ENCODE peak calls at places on chromosomes 1 and 21, in eight cellular contexts. C is upper lobe of left lung, J is tibial nerve, L is A549, N is transverse colon, V is sigmoid colon, D is suprapubic skin, S is H1. T is an unnamed sample.

GRCh38 chr21:44450999-44451398 is 4.3 kb upstream of the LRRC3 start:
- DNase-seq in C (no peak), J (no peak), L (no peak), N (no peak), V (no peak), D (peak; percentile 76), S (no peak), T (no peak)

GRCh38 chr21:17391811-17392340 is 121.0 kb upstream of the CXADR start:
- DNase-seq in C (no peak), J (no peak), L (no peak), N (no peak), V (no peak), D (no peak), S (no peak), T (no peak)

GRCh38 chr1:232788235-232788872 is 16.9 kb upstream of the MAP10 start:
- DNase-seq in C (no peak), J (no peak), L (no peak), N (no peak), V (no peak), D (no peak), S (no peak), T (no peak)

GRCh38 chr1:11286735-11287410 is 13.9 kb downstream of the UBIAD1 start:
- DNase-seq in C (no peak), J (no peak), L (no peak), N (no peak), V (no peak), D (no peak), S (peak; percentile 53), T (no peak)

GRCh38 chr1:148310807-148311206 is 158.7 kb upstream of the NBPF11 start:
- DNase-seq in C (no peak), J (no peak), L (no peak), N (no peak), V (no peak), D (no peak), S (no peak), T (no peak)

GRCh38 chr1:45306319-45306718 is 20.4 kb upstream of the HPDL start:
- DNase-seq in C (no peak), J (no peak), L (no peak), N (no peak), V (no peak), D (no peak), S (peak; percentile 44), T (no peak)

GRCh38 chr1:205376739-205377138 is 20.0 kb upstream of the KLHDC8A start:
- DNase-seq in C (no peak), J (no peak), L (no peak), N (no peak), V (no peak), D (no peak), S (peak; percentile 41), T (no peak)

GRCh38 chr1:151613275-151613867 is 1.5 kb downstream of the SNX27 start:
- DNase-seq in C (no peak), J (no peak), L (no peak), N (no peak), V (peak; percentile 68), D (no peak), S (peak; percentile 53), T (no peak)

GRCh38 chr1:42747125-42747524 is 7.1 kb upstream of the CLDN19 start:
- DNase-seq in C (no peak), J (peak; percentile 19), L (peak; percentile 10), N (peak; percentile 54), V (no peak), D (peak; percentile 79), S (peak; percentile 86), T (peak; percentile 44)

GRCh38 chr21:45147473-45148315 is 73.3 kb downstream of the ADARB1 start:
- DNase-seq in C (no peak), J (no peak), L (no peak), N (no peak), V (peak; percentile 50), D (peak; percentile 59), S (no peak), T (no peak)

GRCh38 chr1:35707253-35708178 is 11.2 kb downstream of the C1orf216 start:
- DNase-seq in C (no peak), J (no peak), L (no peak), N (peak; percentile 35), V (no peak), D (no peak), S (peak; percentile 79), T (no peak)

GRCh38 chr1:227518876-227519275 is 44.5 kb upstream of the ZNF678 start:
- DNase-seq in C (no peak), J (no peak), L (no peak), N (no peak), V (no peak), D (no peak), S (no peak), T (no peak)

GRCh38 chr1:13860023-13860422 is 160.0 kb downstream of the PRDM2 start:
- DNase-seq in C (no peak), J (no peak), L (no peak), N (peak; percentile 28), V (no peak), D (no peak), S (no peak), T (no peak)

GRCh38 chr1:176605151-176605550 is 142.2 kb downstream of the PAPPA2 start:
- DNase-seq in C (no peak), J (no peak), L (no peak), N (no peak), V (no peak), D (no peak), S (no peak), T (no peak)

GRCh38 chr1:85911742-85912141 is 203.5 kb upstream of the ZNHIT6 start:
- DNase-seq in C (no peak), J (no peak), L (no peak), N (no peak), V (no peak), D (no peak), S (no peak), T (no peak)

GRCh38 chr1:219329606-219330005 is 155.9 kb downstream of the LYPLAL1 start:
- DNase-seq in C (no peak), J (no peak), L (no peak), N (no peak), V (no peak), D (no peak), S (no peak), T (no peak)

GRCh38 chr1:228317891-228318810 is 88.5 kb downstream of the TRIM11 start:
- DNase-seq in C (peak; percentile 15), J (peak; percentile 8), L (no peak), N (no peak), V (no peak), D (peak; percentile 75), S (no peak), T (peak; percentile 16)

GRCh38 chr1:223326776-223327175 is 37.2 kb downstream of the SUSD4 start:
- DNase-seq in C (no peak), J (no peak), L (no peak), N (no peak), V (no peak), D (no peak), S (no peak), T (no peak)

GRCh38 chr21:29300547-29301138 is 1.9 kb downstream of the BACH1 start:
- DNase-seq in C (no peak), J (no peak), L (no peak), N (no peak), V (no peak), D (no peak), S (no peak), T (no peak)

GRCh38 chr1:11053758-11054137 is 6.1 kb downstream of the SRM start:
- DNase-seq in C (no peak), J (no peak), L (no peak), N (no peak), V (no peak), D (no peak), S (peak; percentile 89), T (no peak)

GRCh38 chr1:22709891-22710687 is 550 bp upstream of the EPHB2 start:
- DNase-seq in C (no peak), J (peak; percentile 38), L (peak; percentile 36), N (peak; percentile 66), V (no peak), D (peak; percentile 84), S (peak; percentile 79), T (peak; percentile 78)

DNA sequence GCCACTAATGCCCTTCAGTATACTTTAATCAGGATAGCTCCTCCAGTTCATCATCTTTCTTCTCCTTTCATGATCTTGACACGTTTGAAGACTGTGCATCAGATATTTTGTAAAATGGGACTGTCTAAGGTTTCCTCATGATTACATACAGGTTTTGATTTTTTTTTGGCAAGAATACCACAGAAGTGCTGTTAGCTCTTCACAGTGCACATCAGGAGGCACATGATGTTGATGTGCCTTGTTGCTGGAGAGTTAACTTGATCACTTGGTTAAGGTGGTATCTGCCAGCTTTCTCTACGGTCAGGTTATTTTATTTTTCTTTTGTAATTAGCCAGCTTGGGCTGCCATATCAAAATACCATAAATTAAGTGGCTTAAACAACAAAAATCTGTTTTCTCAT is 128.6 kb upstream of the IVNS1ABP start:
- DNase-seq in C (no peak), J (no peak), L (no peak), N (no peak), V (no peak), D (no peak), S (no peak), T (no peak)
- TF ChIP-seq CTCF in C (no peak), J (no peak), L (no peak), N (no peak), V (no peak), D (no peak), S (no peak), T (no peak)

GRCh38 chr21:26965091-26965566 is 1.8 kb downstream of the ADAMTS5 start:
- DNase-seq in C (no peak), J (peak; percentile 12), L (no peak), N (no peak), V (no peak), D (no peak), S (no peak), T (no peak)

GRCh38 chr21:26965567-26966359 is 1.1 kb downstream of the ADAMTS5 start:
- DNase-seq in C (no peak), J (no peak), L (no peak), N (peak; percentile 21), V (peak; percentile 84), D (peak; percentile 81), S (peak; percentile 88), T (peak; percentile 71)

GRCh38 chr21:26962516-26963305 is 4.2 kb downstream of the ADAMTS5 start:
- DNase-seq in C (no peak), J (no peak), L (no peak), N (no peak), V (no peak), D (no peak), S (no peak), T (no peak)

GRCh38 chr21:26966360-26966977 is 419 bp downstream of the ADAMTS5 start:
- DNase-seq in C (no peak), J (no peak), L (no peak), N (no peak), V (peak; percentile 69), D (peak; percentile 79), S (peak; percentile 57), T (peak; percentile 63)

GRCh38 chr21:26964379-26964778 is 2.5 kb downstream of the ADAMTS5 start:
- DNase-seq in C (no peak), J (peak; percentile 15), L (no peak), N (peak; percentile 35), V (peak; percentile 92), D (peak; percentile 87), S (no peak), T (peak; percentile 83)
- H3K4me3 ChIP-seq in C (no peak overlapping the region), J (peak overlapping the region; percentile 70), L (no peak overlapping the region), N (no peak overlapping the region), V (peak overlapping the region; percentile 61), D (peak overlapping the region; percentile 56), S (no peak overlapping the region), T (peak overlapping the region; percentile 67)

GRCh38 chr21:42923553-42924432 is 1.6 kb downstream of the ERVH48-1 start:
- DNase-seq in C (peak; percentile 78), J (peak; percentile 54), L (peak; percentile 75), N (peak; percentile 80), V (peak; percentile 90), D (peak; percentile 88), S (peak; percentile 82), T (peak; percentile 72)
- TF ChIP-seq EP300 in C (no peak), J (peak; percentile 79), L (no peak), N (no peak), V (no peak), D (no peak), S (peak; percentile 66), T (no peak)

GRCh38 chr1:54360165-54361005 is 45.8 kb downstream of the SSBP3 start:
- DNase-seq in C (no peak), J (no peak), L (no peak), N (no peak), V (no peak), D (no peak), S (no peak), T (no peak)
- TF ChIP-seq CTCF in C (no peak), J (no peak), L (no peak), N (no peak), V (no peak), D (no peak), S (no peak), T (no peak)